ENCODE peak calls at places on chromosomes 6 and 20, in nine cellular contexts. A is epithelial cell of esophagus, U is ascending aorta, S is AG04450, F is epithelial cell of proximal tubule, M is thoracic aorta, V is GM06990, I is psoas muscle, C is lung. N is an unnamed sample.

GRCh38 chr6:148840256-148840655 is 93.4 kb downstream of the UST start:
- DNase-seq in A (peak), U (no peak), S (no peak), F (no peak), M (no peak), V (no peak), I (no peak), C (no peak), N (no peak)

GRCh38 chr6:42239333-42239732 is 21.7 kb upstream of the MRPS10 start:
- DNase-seq in A (peak), U (no peak), S (no peak), F (no peak), M (no peak), V (no peak), I (no peak), C (no peak), N (no peak)

GRCh38 chr6:41071923-41072835 is at the start of gene OARD1:
- DNase-seq in A (peak), U (peak), S (peak), F (peak), M (peak), V (peak), I (peak), C (peak), N (peak)

GRCh38 chr6:53544050-53544499 is 826 bp downstream of the GCLC start:
- DNase-seq in A (peak), U (no peak), S (no peak), F (no peak), M (no peak), V (no peak), I (no peak), C (no peak), N (no peak)

GRCh38 chr6:127514396-127515227 is 4.5 kb downstream of the MTCL3 start:
- DNase-seq in A (peak), U (peak), S (no peak), F (no peak), M (no peak), V (peak), I (peak), C (peak), N (no peak)

GRCh38 chr20:57060407-57061057 is 205.9 kb downstream of the BMP7 start:
- DNase-seq in A (peak), U (no peak), S (no peak), F (no peak), M (no peak), V (no peak), I (no peak), C (no peak), N (no peak)

GRCh38 chr6:32885698-32886286 is 31.8 kb downstream of the PSMB9 start:
- DNase-seq in A (peak), U (no peak), S (no peak), F (peak), M (no peak), V (peak), I (no peak), C (no peak), N (peak)

GRCh38 chr6:44457606-44458005 is 70.1 kb downstream of the CDC5L start:
- DNase-seq in A (no peak), U (no peak), S (no peak), F (no peak), M (no peak), V (no peak), I (no peak), C (no peak), N (no peak)

GRCh38 chr20:10513091-10513490 is 78.0 kb downstream of the SLX4IP start:
- DNase-seq in A (no peak), U (no peak), S (no peak), F (no peak), M (no peak), V (no peak), I (no peak), C (no peak), N (no peak)

GRCh38 chr6:70758883-70759282 is 91.2 kb downstream of the SMAP1 start:
- DNase-seq in A (no peak), U (no peak), S (no peak), F (no peak), M (no peak), V (no peak), I (no peak), C (no peak), N (no peak)

GRCh38 chr6:35687658-35688604 is 784 bp downstream of the FKBP5 start:
- DNase-seq in A (peak), U (peak), S (no peak), F (no peak), M (no peak), V (peak), I (peak), C (peak), N (peak)

GRCh38 chr6:64280569-64280968 is 645.0 kb downstream of the PHF3 start:
- DNase-seq in A (peak), U (no peak), S (peak), F (peak), M (no peak), V (no peak), I (no peak), C (no peak), N (no peak)

GRCh38 chr6:86193821-86194220 is 551.1 kb upstream of the SYNCRIP start:
- DNase-seq in A (no peak), U (no peak), S (no peak), F (no peak), M (no peak), V (no peak), I (no peak), C (no peak), N (no peak)

GRCh38 chr6:140441256-140441655 is 1066.8 kb upstream of the CITED2 start:
- DNase-seq in A (peak), U (peak), S (no peak), F (peak), M (no peak), V (no peak), I (peak), C (peak), N (no peak)

GRCh38 chr6:119259027-119259426 is 90.5 kb downstream of the MAN1A1 start:
- DNase-seq in A (peak), U (no peak), S (no peak), F (no peak), M (no peak), V (no peak), I (no peak), C (no peak), N (no peak)

GRCh38 chr6:122715725-122716124 is 63.8 kb upstream of the FABP7 start:
- DNase-seq in A (peak), U (no peak), S (no peak), F (no peak), M (no peak), V (no peak), I (no peak), C (no peak), N (no peak)

GRCh38 chr6:99951016-99951805 is 42.8 kb downstream of the MCHR2 start:
- DNase-seq in A (no peak), U (no peak), S (no peak), F (no peak), M (no peak), V (no peak), I (no peak), C (no peak), N (no peak)

GRCh38 chr6:147448212-147448611 is 60.3 kb upstream of the SAMD5 start:
- DNase-seq in A (peak), U (no peak), S (no peak), F (no peak), M (no peak), V (no peak), I (no peak), C (no peak), N (no peak)

GRCh38 chr6:80094017-80094416 is 12.5 kb upstream of the BCKDHB start:
- DNase-seq in A (peak), U (no peak), S (no peak), F (peak), M (no peak), V (peak), I (no peak), C (no peak), N (peak)

GRCh38 chr6:10883312-10884244 is 1.7 kb upstream of the GCM2 start:
- DNase-seq in A (no peak), U (no peak), S (no peak), F (no peak), M (no peak), V (no peak), I (no peak), C (no peak), N (no peak)

GRCh38 chr20:50671626-50672025 is 19.7 kb downstream of the RIPOR3 start:
- DNase-seq in A (no peak), U (no peak), S (no peak), F (no peak), M (no peak), V (no peak), I (no peak), C (no peak), N (no peak)

GRCh38 chr6:82370788-82371187 is 7.2 kb downstream of the TPBG start:
- DNase-seq in A (peak), U (no peak), S (no peak), F (no peak), M (no peak), V (no peak), I (no peak), C (no peak), N (no peak)

GRCh38 chr6:125747589-125748533 is 1.6 kb upstream of the HEY2 start:
- DNase-seq in A (peak), U (peak), S (no peak), F (no peak), M (no peak), V (peak), I (peak), C (no peak), N (no peak)

GRCh38 chr20:19794941-19795340 is 36.9 kb downstream of the RIN2 start:
- DNase-seq in A (no peak), U (no peak), S (no peak), F (no peak), M (no peak), V (no peak), I (no peak), C (no peak), N (no peak)

GRCh38 chr6:148249160-148249559 is 93.5 kb upstream of the SASH1 start:
- DNase-seq in A (no peak), U (no peak), S (no peak), F (no peak), M (no peak), V (no peak), I (no peak), C (no peak), N (no peak)

GRCh38 chr6:58290177-58290576 is 972.7 kb downstream of the PRIM2 start:
- DNase-seq in A (peak), U (no peak), S (no peak), F (no peak), M (no peak), V (no peak), I (no peak), C (no peak), N (no peak)

GRCh38 chr6:45613678-45614077 is 235.9 kb upstream of the SUPT3H start:
- DNase-seq in A (peak), U (no peak), S (no peak), F (no peak), M (no peak), V (no peak), I (peak), C (no peak), N (no peak)

GRCh38 chr6:34285571-34285970 is 36.8 kb upstream of the SMIM29 start:
- DNase-seq in A (no peak), U (no peak), S (no peak), F (no peak), M (no peak), V (no peak), I (no peak), C (no peak), N (no peak)

GRCh38 chr6:34280216-34280615 is 31.4 kb upstream of the SMIM29 start:
- DNase-seq in A (no peak), U (no peak), S (no peak), F (no peak), M (no peak), V (no peak), I (no peak), C (no peak), N (no peak)

GRCh38 chr6:34284563-34285545 is 36.0 kb upstream of the SMIM29 start:
- DNase-seq in A (no peak), U (peak), S (peak), F (no peak), M (no peak), V (no peak), I (peak), C (peak), N (no peak)

GRCh38 chr6:34277763-34278112 is 28.9 kb upstream of the SMIM29 start:
- DNase-seq in A (no peak), U (no peak), S (no peak), F (no peak), M (no peak), V (no peak), I (no peak), C (no peak), N (no peak)

DNA sequence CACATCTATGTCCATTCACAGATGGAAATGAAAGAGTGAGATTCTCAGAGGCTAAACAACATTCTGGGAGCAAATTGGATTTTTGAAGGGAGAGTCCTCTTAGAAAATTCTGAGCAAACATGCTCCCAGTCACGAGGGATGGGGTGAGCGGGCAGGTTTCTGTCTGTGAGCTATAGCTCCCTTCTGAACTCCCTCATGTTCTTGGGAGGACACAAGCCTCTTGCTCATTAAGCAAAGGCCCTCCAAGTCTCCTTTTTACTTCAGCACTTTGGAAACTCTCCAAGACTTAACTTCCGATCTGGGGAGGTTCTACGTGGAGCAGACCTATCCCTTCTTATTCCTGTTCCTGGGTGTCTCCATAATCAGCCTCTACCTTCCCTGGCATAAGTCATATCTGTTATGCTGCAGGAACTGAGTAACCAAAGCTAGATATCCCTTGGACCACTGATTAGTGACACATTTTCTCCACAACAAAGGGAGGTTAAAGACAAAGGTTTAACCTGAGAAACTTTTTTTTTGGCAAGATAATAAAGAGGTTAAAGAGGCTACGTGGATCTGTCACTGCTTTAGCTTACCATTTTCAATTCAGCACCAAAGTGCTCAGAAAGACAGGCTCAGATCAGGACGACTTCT is 33.0 kb upstream of the SMIM29 start:
- DNase-seq in A (no peak), U (no peak), S (no peak), F (no peak), M (no peak), V (no peak), I (no peak), C (no peak), N (no peak)
- TF ChIP-seq CTCF in A (no peak), U (no peak), S (no peak), F (no peak), M (no peak), V (no peak), I (no peak), C (no peak), N (no peak)

DNA sequence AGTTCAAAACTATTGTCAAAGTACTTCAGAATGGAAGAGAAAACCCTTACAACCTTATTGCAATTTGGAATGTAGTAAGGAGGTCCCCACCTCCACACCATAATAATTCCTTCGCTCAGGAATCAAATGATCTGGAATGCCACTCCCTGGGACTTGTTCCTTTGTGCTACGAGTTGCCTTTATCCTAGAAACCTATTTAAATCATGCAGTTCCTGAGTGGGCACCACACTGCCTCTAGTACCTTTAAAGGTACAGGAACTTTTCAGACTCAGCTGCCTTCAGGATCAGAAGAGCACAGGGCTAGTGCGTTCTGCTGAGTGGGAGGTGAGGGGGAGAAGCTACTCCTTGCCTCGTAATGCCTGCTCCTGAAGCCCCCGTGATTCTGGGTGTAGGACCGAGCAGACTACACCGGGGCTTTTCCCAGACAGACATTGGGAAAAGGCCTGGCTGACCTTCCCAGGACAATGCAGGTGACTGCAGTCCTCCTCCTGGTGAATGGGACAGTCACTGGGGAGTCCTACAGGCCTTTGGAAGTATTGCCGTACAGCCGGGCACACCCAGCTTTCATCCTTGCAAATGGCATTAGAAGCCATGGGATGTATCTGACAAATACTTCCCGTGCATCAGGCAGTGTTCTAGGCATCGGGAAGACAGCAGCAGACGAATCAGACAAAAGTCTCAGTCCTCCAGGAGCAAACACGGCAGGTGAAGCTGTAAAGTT is 11.8 kb upstream of the TUBB2B start:
- DNase-seq in A (no peak), U (no peak), S (no peak), F (no peak), M (no peak), V (no peak), I (no peak), C (no peak), N (no peak)
- TF ChIP-seq CTCF in A (peak), U (no peak), S (no peak), F (peak), M (no peak), V (no peak), I (no peak), C (no peak), N (no peak)

GRCh38 chr6:4649728-4650127 is 126.5 kb upstream of the CDYL start:
- DNase-seq in A (peak), U (no peak), S (no peak), F (no peak), M (no peak), V (no peak), I (no peak), C (no peak), N (no peak)

GRCh38 chr6:4647414-4648365 is 128.5 kb upstream of the CDYL start:
- DNase-seq in A (peak), U (peak), S (peak), F (no peak), M (no peak), V (peak), I (peak), C (peak), N (no peak)

GRCh38 chr6:4641461-4641860 is 134.7 kb upstream of the CDYL start:
- DNase-seq in A (no peak), U (no peak), S (no peak), F (no peak), M (no peak), V (no peak), I (no peak), C (no peak), N (no peak)

GRCh38 chr6:4644962-4645361 is 131.2 kb upstream of the CDYL start:
- DNase-seq in A (peak), U (no peak), S (no peak), F (no peak), M (no peak), V (no peak), I (no peak), C (no peak), N (no peak)

GRCh38 chr6:4645713-4646356 is 130.4 kb upstream of the CDYL start:
- DNase-seq in A (no peak), U (no peak), S (no peak), F (no peak), M (no peak), V (no peak), I (no peak), C (no peak), N (no peak)
- TF ChIP-seq CTCF in A (peak), U (no peak), S (peak), F (peak), M (no peak), V (no peak), I (no peak), C (no peak), N (no peak)

DNA sequence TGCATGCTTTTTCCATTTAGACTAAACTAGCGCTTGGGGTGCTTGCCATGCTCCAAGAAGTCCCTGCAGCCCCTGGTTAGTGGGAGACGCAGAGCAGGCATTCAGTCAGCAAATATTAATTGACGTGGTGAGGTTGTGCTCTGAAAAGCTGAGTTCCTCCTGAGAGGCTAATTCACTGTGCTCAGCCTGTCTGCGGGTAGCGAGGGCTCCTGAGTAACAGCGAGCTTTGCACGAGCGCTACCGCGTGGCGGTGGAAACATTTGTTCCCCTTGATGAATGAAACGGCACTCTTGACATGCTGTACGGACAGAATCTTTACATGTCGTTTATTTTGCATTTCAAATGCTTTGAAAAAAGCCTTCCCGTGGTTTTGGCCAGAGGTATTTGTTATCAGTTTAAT is 170.6 kb upstream of the AGPAT4 start:
- DNase-seq in A (peak), U (no peak), S (no peak), F (no peak), M (no peak), V (no peak), I (peak), C (no peak), N (no peak)
- TF ChIP-seq CTCF in A (peak), U (no peak), S (peak), F (peak), M (peak), V (no peak), I (peak), C (no peak), N (no peak)

GRCh38 chr20:3795511-3796468 is at the start of gene CDC25B:
- DNase-seq in A (peak), U (peak), S (peak), F (no peak), M (peak), V (peak), I (peak), C (peak), N (peak)
- TF ChIP-seq CTCF in A (peak), U (peak), S (peak), F (peak), M (peak), V (peak), I (peak), C (no peak), N (no peak)

DNA sequence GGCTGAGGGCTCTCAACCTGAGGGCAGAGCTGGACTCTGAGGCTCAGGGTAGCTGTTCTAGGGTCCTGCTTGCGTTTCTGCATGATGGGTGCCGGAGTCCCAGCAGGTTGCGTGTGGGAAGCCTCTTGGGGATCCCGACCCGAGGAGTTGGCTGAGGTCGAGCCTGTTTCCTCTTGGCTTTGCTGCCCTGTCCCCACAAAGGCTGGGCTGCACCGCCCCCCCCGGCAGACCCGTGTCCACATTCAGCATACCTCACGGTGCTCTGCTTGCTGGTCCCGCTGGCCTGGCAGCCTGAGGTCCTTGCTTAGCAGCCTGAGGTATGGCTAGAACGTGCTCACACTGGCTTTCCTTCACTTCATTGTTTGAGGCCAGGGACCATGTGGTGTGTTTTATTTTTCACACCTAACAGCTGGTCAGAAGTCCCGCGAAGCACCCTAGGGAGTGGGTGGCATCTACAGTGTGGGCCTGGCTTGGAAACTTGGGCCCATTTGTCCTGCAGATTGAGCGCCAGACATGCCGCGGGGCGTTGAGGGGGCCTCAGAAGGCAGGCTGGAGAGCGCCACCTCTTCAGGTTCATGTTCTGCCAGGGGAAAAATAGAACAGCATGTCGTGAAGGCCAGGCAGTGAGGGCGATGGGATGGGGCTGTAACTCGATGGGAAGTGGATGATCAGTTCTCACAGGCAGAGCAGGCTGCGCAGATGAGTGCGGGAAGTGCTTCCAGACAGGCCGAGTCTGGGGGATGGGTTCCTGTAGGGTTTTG is 9.5 kb downstream of the LSM14B start:
- DNase-seq in A (no peak), U (no peak), S (no peak), F (no peak), M (no peak), V (no peak), I (no peak), C (no peak), N (no peak)
- TF ChIP-seq CTCF in A (no peak), U (no peak), S (no peak), F (no peak), M (no peak), V (no peak), I (no peak), C (no peak), N (no peak)

N was measured in GM10248.